ENCODE peak calls at places on chromosomes 1 and 21, in six cellular contexts. F is GM12892, E is K562, G is H1, Z is GM12878, Y is HepG2. J is an unnamed sample.

GRCh38 chr1:85560305-85560704 is 20.3 kb upstream of the CCN1 start:
- DNase-seq in F (no peak), E (no peak), G (no peak), Z (no peak), Y (no peak), J (no peak)

GRCh38 chr1:229857585-229857984 is 209.5 kb upstream of the GALNT2 start:
- DNase-seq in F (no peak), E (no peak), G (no peak), Z (no peak), Y (no peak), J (no peak)

GRCh38 chr1:991895-992294 is 8.0 kb downstream of the HES4 start:
- DNase-seq in F (no peak), E (no peak), G (no peak), Z (no peak), Y (no peak), J (no peak)

GRCh38 chr1:225508538-225509375 is 80.9 kb upstream of the LBR start:
- DNase-seq in F (no peak), E (peak), G (peak), Z (no peak), Y (peak), J (no peak)

GRCh38 chr1:232178191-232178590 is 451.7 kb downstream of the SIPA1L2 start:
- DNase-seq in F (no peak), E (no peak), G (no peak), Z (no peak), Y (no peak), J (no peak)

GRCh38 chr1:182015360-182015759 is 46.2 kb downstream of the ZNF648 start:
- DNase-seq in F (no peak), E (peak), G (no peak), Z (no peak), Y (no peak), J (no peak)

GRCh38 chr1:175363046-175363445 is 170.5 kb upstream of the KIAA0040 start:
- DNase-seq in F (no peak), E (no peak), G (no peak), Z (no peak), Y (no peak), J (no peak)

GRCh38 chr21:26769613-26770188 is 75.5 kb downstream of the ADAMTS1 start:
- DNase-seq in F (no peak), E (no peak), G (no peak), Z (no peak), Y (no peak), J (no peak)

GRCh38 chr1:81443288-81443687 is 357.4 kb upstream of the ADGRL2 start:
- DNase-seq in F (no peak), E (no peak), G (no peak), Z (no peak), Y (no peak), J (no peak)

GRCh38 chr1:242017580-242018233 is 18.8 kb upstream of the MAP1LC3C start:
- DNase-seq in F (peak), E (peak), G (peak), Z (no peak), Y (peak), J (peak)

GRCh38 chr1:10561955-10562354 is 87.2 kb downstream of the PEX14 start:
- DNase-seq in F (no peak), E (peak), G (no peak), Z (no peak), Y (no peak), J (no peak)

GRCh38 chr1:33168556-33169289 is 13.1 kb downstream of the TRIM62 start:
- DNase-seq in F (no peak), E (no peak), G (no peak), Z (no peak), Y (no peak), J (no peak)

GRCh38 chr21:37520801-37521200 is 154.2 kb downstream of the DYRK1A start:
- DNase-seq in F (no peak), E (no peak), G (no peak), Z (no peak), Y (no peak), J (no peak)

GRCh38 chr1:107679518-107679917 is 285.5 kb downstream of the VAV3 start:
- DNase-seq in F (no peak), E (no peak), G (no peak), Z (no peak), Y (no peak), J (no peak)

GRCh38 chr1:37035828-37036666 is 1.7 kb upstream of the GRIK3 start:
- DNase-seq in F (no peak), E (peak), G (peak), Z (no peak), Y (no peak), J (no peak)

GRCh38 chr1:202589190-202589680 is 121.0 kb downstream of the SYT2 start:
- DNase-seq in F (no peak), E (no peak), G (no peak), Z (no peak), Y (peak), J (no peak)

GRCh38 chr1:16115468-16116363 is 40.2 kb downstream of the EPHA2 start:
- DNase-seq in F (no peak), E (no peak), G (peak), Z (no peak), Y (no peak), J (no peak)

DNA sequence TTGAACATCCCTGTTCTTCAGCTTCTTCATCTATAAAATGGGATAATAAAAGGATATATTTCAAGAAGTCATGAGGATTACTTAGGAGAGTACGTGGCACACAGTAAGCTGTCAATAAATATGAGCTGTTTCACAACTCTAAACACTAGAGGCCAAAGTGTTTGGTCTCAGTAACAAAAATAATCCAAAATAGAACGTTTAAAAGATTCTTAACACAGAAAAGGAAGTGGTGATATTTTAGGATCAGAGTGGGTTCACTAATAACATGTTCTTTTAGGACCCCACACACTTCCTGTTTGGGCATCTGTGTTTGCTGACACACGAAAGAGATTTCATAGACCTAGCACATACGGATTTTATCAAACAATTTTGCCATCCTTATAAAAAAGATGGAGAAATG is 32.9 kb downstream of the TNFSF18 start:
- DNase-seq in F (no peak), E (no peak), G (no peak), Z (no peak), Y (no peak), J (no peak)
- TF ChIP-seq POLR2A in F (no peak), E (no peak), G (no peak), Z (no peak), Y (no peak), J (no peak)

DNA sequence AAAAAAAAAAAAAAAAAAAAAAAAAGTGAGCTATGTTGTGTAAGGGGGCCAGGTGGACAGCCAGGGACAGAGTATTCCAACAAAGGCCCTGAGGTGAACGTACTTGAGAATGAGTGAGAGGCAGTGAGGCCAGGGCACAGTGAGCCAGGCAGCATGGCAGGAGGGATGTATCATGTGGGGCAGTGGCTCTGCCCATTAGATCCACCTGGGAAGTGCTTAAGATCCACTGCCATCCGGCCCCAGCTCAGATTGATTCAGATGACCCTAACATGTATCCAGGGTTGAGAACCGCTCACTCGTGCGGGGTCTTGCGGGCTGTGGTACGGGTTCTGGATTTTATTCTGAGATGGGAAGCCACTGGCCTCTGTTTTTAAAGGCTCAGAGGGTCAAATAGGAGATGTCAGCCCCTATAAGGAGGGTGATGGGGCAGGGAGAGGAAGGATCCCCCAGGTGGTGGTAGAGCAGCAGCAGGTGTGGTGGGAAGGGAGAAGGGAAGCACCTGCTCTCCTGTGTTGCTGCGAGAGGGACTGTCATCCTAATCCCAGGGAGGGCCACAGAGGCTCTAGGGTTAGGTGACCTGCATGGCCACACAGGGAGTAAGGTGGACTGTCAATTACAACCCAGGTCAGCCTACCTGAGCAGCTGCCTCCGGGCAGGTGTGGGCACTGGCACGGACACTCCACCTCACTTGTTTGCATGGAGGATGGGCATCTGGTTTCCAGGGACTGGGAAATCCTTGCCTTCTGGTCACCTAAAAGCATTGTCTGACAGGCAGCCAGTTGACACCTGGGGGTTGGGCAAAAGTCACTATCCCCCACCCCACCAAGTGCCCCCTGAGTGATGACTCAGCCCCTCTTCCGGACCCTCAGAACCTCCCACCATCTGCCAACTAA is 31.6 kb downstream of the CDK18 start:
- DNase-seq in F (no peak), E (no peak), G (peak), Z (no peak), Y (no peak), J (no peak)
- TF ChIP-seq TAF1 in F (no peak), E (no peak), G (no peak), Z (no peak), Y (no peak), J (no peak)

GRCh38 chr1:58879464-58879863 is 95.6 kb upstream of the JUN start:
- DNase-seq in F (no peak), E (no peak), G (no peak), Z (no peak), Y (no peak), J (no peak)

GRCh38 chr1:58880592-58880991 is 96.7 kb upstream of the JUN start:
- DNase-seq in F (no peak), E (no peak), G (no peak), Z (no peak), Y (no peak), J (no peak)

GRCh38 chr1:58883037-58883887 is 99.4 kb upstream of the JUN start:
- DNase-seq in F (no peak), E (peak), G (no peak), Z (no peak), Y (peak), J (no peak)

GRCh38 chr1:58882322-58882951 is 98.6 kb upstream of the JUN start:
- DNase-seq in F (no peak), E (no peak), G (no peak), Z (no peak), Y (no peak), J (no peak)

GRCh38 chr1:58881471-58881994 is 97.7 kb upstream of the JUN start:
- DNase-seq in F (no peak), E (peak), G (no peak), Z (no peak), Y (peak), J (no peak)
- TF ChIP-seq POLR2AphosphoS5 in F (no peak), E (peak), G (no peak), Z (no peak), Y (no peak), J (no peak)

DNA sequence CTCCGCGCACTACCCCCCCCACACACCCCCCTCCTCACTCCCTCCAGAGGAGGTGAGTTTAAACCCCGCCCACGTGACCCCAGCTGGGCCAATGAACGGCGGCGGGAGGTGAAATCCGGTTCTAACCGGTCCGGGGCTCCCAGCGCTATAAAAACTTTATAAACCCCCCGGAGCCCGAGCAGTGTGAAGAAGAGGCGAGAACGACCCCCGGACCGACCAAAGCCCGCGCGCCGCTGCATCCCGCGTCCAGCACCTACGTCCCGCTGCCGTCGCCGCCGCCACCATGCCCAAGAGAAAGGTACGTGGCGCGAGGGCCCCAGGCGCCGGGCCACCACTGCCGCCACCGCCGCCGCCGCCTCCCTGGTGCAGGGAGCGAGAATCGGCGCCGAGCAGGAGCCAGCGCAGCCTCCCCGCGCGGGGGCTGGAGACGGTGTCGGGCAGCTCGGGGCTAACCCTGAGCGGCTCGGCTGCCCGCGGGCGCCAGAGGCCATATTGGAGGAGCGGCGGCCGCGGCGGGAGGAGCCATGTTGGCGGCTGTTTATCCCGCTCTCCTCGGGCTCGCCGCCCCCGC is at the start of gene HMGN2:
- DNase-seq in F (peak), E (peak), G (peak), Z (peak), Y (peak), J (peak)
- TF ChIP-seq POLR2A in F (peak), E (peak), G (peak), Z (peak), Y (peak), J (peak)

DNA sequence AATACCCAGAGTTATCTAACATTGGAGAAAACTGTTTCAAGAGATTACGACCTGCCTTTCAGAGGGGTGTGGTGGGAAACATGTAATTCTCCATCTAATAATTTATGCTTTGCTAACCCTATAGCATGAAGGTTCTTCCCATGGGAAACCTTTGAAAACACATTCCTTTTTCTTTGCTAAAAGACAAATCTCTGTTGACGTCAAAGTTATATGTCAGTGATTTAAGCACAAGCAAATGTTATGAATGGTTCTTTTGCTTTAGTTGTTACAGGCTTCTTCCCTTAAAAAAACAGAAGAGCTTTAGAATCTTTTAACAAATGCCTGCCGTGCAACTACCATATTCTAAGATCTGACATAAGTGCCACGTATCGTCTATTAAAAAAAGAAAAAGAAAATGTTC is 19.2 kb downstream of the FMO2 start:
- DNase-seq in F (no peak), E (no peak), G (no peak), Z (no peak), Y (no peak), J (no peak)
- TF ChIP-seq TAF1 in F (no peak), E (no peak), G (no peak), Z (no peak), Y (no peak), J (no peak)

GRCh38 chr1:248810727-248811513 is 14.8 kb downstream of the SH3BP5L start:
- DNase-seq in F (no peak), E (no peak), G (no peak), Z (no peak), Y (no peak), J (no peak)
- TF ChIP-seq POLR2AphosphoS5 in F (no peak), E (peak), G (no peak), Z (no peak), Y (no peak), J (no peak)